ENCODE peak calls at places on chromosomes 1 and 21, in four cellular contexts. P is mucosa of gallbladder, M is NCI-H1436 treated with DMSO at 0.1 percent for 48 hours, T is prostate gland. E is an unnamed sample.

GRCh38 chr1:155192346-155193274 is 15.1 kb downstream of the THBS3 start:
- DNase-seq in P (peak), M (peak), T (peak), E (no peak)

GRCh38 chr1:12356004-12356890 is 126.4 kb downstream of the VPS13D start:
- DNase-seq in P (no peak), M (no peak), T (peak), E (no peak)

GRCh38 chr1:55833452-55834160 is 618.4 kb upstream of the USP24 start:
- DNase-seq in P (no peak), M (no peak), T (no peak), E (no peak)

GRCh38 chr1:28176492-28177470 is at the start of gene PTAFR:
- DNase-seq in P (no peak), M (no peak), T (no peak), E (no peak)

GRCh38 chr1:147252540-147252939 is 10.1 kb downstream of the CHD1L start:
- DNase-seq in P (no peak), M (no peak), T (no peak), E (no peak)

GRCh38 chr1:193311226-193311948 is 125.0 kb upstream of the B3GALT2 start:
- DNase-seq in P (no peak), M (no peak), T (no peak), E (no peak)

GRCh38 chr21:35649186-35649585 is 411.1 kb downstream of the SETD4 start:
- DNase-seq in P (no peak), M (no peak), T (no peak), E (no peak)

GRCh38 chr1:6241887-6242740 is 1.9 kb upstream of the HES3 start:
- DNase-seq in P (no peak), M (no peak), T (no peak), E (peak)